ENCODE peak calls at places on chromosome 2, in seven cellular contexts. One of them, this sample, is unnamed. For H3K27me3, the result is how much of the 10 kb centered on the place peaks cover.

GRCh38 chr2:33583194-33583938 is 15.7 kb downstream of the FAM98A start:
- DNase-seq in lung: no peak
- DNase-seq in brain microvascular endothelial cell: peak
- DNase-seq in GM23338: peak
- DNase-seq in endothelial cell of umbilical vein: peak
- DNase-seq in HAP-1: peak
- DNase-seq in DND-41: peak
- DNase-seq in this sample: peak

GRCh38 chr2:100814453-100814852 is 5.5 kb upstream of the NPAS2 start:
- DNase-seq in lung: no peak
- DNase-seq in brain microvascular endothelial cell: no peak
- DNase-seq in GM23338: no peak
- DNase-seq in endothelial cell of umbilical vein: no peak
- DNase-seq in HAP-1: no peak
- DNase-seq in DND-41: no peak
- DNase-seq in this sample: no peak

GRCh38 chr2:45820048-45820447 is 168.6 kb downstream of the PRKCE start:
- DNase-seq in lung: no peak
- DNase-seq in brain microvascular endothelial cell: no peak
- DNase-seq in GM23338: no peak
- DNase-seq in endothelial cell of umbilical vein: no peak
- DNase-seq in HAP-1: no peak
- DNase-seq in DND-41: no peak
- DNase-seq in this sample: no peak

GRCh38 chr2:28343184-28343942 is 49.3 kb upstream of the FOSL2 start:
- DNase-seq in lung: no peak
- DNase-seq in brain microvascular endothelial cell: no peak
- DNase-seq in GM23338: no peak
- DNase-seq in endothelial cell of umbilical vein: peak
- DNase-seq in HAP-1: no peak
- DNase-seq in DND-41: no peak
- DNase-seq in this sample: no peak

GRCh38 chr2:212811036-212811805 is 272.6 kb upstream of the ERBB4 start:
- DNase-seq in lung: no peak
- DNase-seq in brain microvascular endothelial cell: no peak
- DNase-seq in GM23338: no peak
- DNase-seq in endothelial cell of umbilical vein: no peak
- DNase-seq in HAP-1: no peak
- DNase-seq in DND-41: no peak
- DNase-seq in this sample: no peak

GRCh38 chr2:46942143-46942526 is 26.5 kb upstream of the MCFD2 start:
- DNase-seq in lung: peak
- DNase-seq in brain microvascular endothelial cell: no peak
- DNase-seq in GM23338: no peak
- DNase-seq in endothelial cell of umbilical vein: peak
- DNase-seq in HAP-1: peak
- DNase-seq in DND-41: peak
- DNase-seq in this sample: peak

GRCh38 chr2:205563646-205564045 is 118.7 kb upstream of the NRP2 start:
- DNase-seq in lung: no peak
- DNase-seq in brain microvascular endothelial cell: no peak
- DNase-seq in GM23338: peak
- DNase-seq in endothelial cell of umbilical vein: no peak
- DNase-seq in HAP-1: peak
- DNase-seq in DND-41: no peak
- DNase-seq in this sample: peak

GRCh38 chr2:73000808-73001570 is 70.5 kb downstream of the SFXN5 start:
- DNase-seq in lung: peak
- DNase-seq in brain microvascular endothelial cell: no peak
- DNase-seq in GM23338: no peak
- DNase-seq in endothelial cell of umbilical vein: no peak
- DNase-seq in HAP-1: no peak
- DNase-seq in DND-41: no peak
- DNase-seq in this sample: no peak

GRCh38 chr2:12293868-12294267 is 422.9 kb upstream of the TRIB2 start:
- DNase-seq in lung: no peak
- DNase-seq in brain microvascular endothelial cell: no peak
- DNase-seq in GM23338: no peak
- DNase-seq in endothelial cell of umbilical vein: no peak
- DNase-seq in HAP-1: no peak
- DNase-seq in DND-41: no peak
- DNase-seq in this sample: no peak

GRCh38 chr2:231013820-231014219 is 17.9 kb downstream of the SPATA3 start:
- DNase-seq in lung: no peak
- DNase-seq in brain microvascular endothelial cell: no peak
- DNase-seq in GM23338: peak
- DNase-seq in endothelial cell of umbilical vein: no peak
- DNase-seq in HAP-1: no peak
- DNase-seq in DND-41: no peak
- DNase-seq in this sample: no peak
- H3K27me3 ChIP-seq in lung: under half
- H3K27me3 ChIP-seq in brain microvascular endothelial cell: under half
- H3K27me3 ChIP-seq in GM23338: under half
- H3K27me3 ChIP-seq in endothelial cell of umbilical vein: under half
- H3K27me3 ChIP-seq in HAP-1: under half
- H3K27me3 ChIP-seq in DND-41: under half
- H3K27me3 ChIP-seq in this sample: under half

DNA sequence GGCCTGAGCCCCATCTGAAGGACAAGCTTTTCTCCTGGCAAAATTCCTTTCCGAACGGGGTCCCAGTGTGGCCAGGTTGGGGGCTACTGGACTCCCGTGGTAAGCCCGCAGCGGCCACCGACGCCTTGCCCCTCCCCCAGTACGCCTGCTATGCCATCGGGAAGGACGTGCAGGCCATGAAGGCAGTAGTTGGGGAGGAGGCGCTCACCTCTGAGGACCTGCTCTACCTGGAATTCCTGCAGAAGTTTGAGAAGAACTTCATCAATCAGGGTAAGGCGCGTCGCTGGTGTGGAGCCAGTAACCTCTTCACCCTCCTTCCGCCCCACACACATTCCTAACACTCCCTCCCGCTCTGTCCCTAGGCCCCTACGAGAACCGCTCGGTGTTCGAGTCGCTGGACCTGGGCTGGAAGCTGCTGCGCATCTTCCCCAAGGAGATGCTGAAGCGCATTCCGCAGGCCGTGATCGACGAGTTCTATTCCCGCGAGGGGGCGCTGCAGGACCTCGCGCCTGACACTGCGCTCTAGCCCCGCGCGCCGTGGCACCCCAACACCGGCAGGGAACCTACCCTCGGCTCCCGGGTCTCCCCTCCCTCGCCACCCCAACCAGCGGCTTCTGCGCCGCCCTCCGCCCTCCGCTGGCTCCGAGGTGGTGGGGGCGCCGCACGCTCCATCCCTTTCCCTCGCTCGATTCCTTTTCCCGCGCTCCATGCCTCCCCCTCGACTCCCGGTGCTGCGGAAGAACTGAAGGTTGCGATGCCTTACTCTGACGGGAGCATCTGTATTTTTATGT is 13.6 kb upstream of the ANKRD53 start:
- DNase-seq in lung: peak
- DNase-seq in brain microvascular endothelial cell: no peak
- DNase-seq in GM23338: peak
- DNase-seq in endothelial cell of umbilical vein: peak
- DNase-seq in HAP-1: peak
- DNase-seq in DND-41: peak
- DNase-seq in this sample: peak
- H3K27me3 ChIP-seq in lung: under half
- H3K27me3 ChIP-seq in brain microvascular endothelial cell: under half
- H3K27me3 ChIP-seq in GM23338: half or more
- H3K27me3 ChIP-seq in endothelial cell of umbilical vein: under half
- H3K27me3 ChIP-seq in HAP-1: under half
- H3K27me3 ChIP-seq in DND-41: under half
- H3K27me3 ChIP-seq in this sample: under half

DNA sequence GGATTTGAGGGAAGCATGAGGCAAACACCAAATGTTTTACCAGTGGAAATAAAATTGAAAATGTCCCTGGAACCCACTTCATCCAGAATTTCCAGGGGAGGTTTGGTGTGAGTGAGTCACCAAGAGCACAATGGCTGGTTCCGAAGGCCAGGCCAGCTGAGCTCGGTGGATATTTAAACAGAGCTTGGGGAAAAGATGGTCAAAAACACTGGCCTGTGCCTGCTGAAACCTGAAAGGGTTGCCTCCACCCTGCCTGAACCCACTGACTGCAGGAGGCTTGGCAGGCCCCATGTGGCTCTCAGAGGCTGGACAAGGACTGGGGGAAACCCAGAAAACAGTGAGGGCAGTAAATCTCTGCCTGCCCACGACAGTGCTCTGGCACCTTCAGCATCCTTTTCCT is 93.9 kb downstream of the TTC32 start:
- DNase-seq in lung: no peak
- DNase-seq in brain microvascular endothelial cell: no peak
- DNase-seq in GM23338: no peak
- DNase-seq in endothelial cell of umbilical vein: no peak
- DNase-seq in HAP-1: no peak
- DNase-seq in DND-41: no peak
- DNase-seq in this sample: no peak
- H3K27me3 ChIP-seq in lung: under half
- H3K27me3 ChIP-seq in brain microvascular endothelial cell: under half
- H3K27me3 ChIP-seq in GM23338: under half
- H3K27me3 ChIP-seq in endothelial cell of umbilical vein: under half
- H3K27me3 ChIP-seq in HAP-1: under half
- H3K27me3 ChIP-seq in DND-41: under half
- H3K27me3 ChIP-seq in this sample: under half

GRCh38 chr2:111967018-111967417 is 68.6 kb downstream of the MERTK start:
- DNase-seq in lung: no peak
- DNase-seq in brain microvascular endothelial cell: no peak
- DNase-seq in GM23338: no peak
- DNase-seq in endothelial cell of umbilical vein: peak
- DNase-seq in HAP-1: no peak
- DNase-seq in DND-41: no peak
- DNase-seq in this sample: no peak
- H3K27me3 ChIP-seq in lung: under half
- H3K27me3 ChIP-seq in brain microvascular endothelial cell: under half
- H3K27me3 ChIP-seq in GM23338: under half
- H3K27me3 ChIP-seq in endothelial cell of umbilical vein: under half
- H3K27me3 ChIP-seq in HAP-1: under half
- H3K27me3 ChIP-seq in DND-41: under half
- H3K27me3 ChIP-seq in this sample: under half

GRCh38 chr2:237480988-237481387 is 6.1 kb upstream of the MLPH start:
- DNase-seq in lung: no peak
- DNase-seq in brain microvascular endothelial cell: no peak
- DNase-seq in GM23338: no peak
- DNase-seq in endothelial cell of umbilical vein: no peak
- DNase-seq in HAP-1: no peak
- DNase-seq in DND-41: no peak
- DNase-seq in this sample: no peak

GRCh38 chr2:237478095-237478494 is 9.0 kb upstream of the MLPH start:
- DNase-seq in lung: no peak
- DNase-seq in brain microvascular endothelial cell: no peak
- DNase-seq in GM23338: no peak
- DNase-seq in endothelial cell of umbilical vein: no peak
- DNase-seq in HAP-1: no peak
- DNase-seq in DND-41: no peak
- DNase-seq in this sample: no peak

GRCh38 chr2:237479747-237480146 is 7.3 kb upstream of the MLPH start:
- DNase-seq in lung: no peak
- DNase-seq in brain microvascular endothelial cell: no peak
- DNase-seq in GM23338: no peak
- DNase-seq in endothelial cell of umbilical vein: no peak
- DNase-seq in HAP-1: no peak
- DNase-seq in DND-41: no peak
- DNase-seq in this sample: no peak

GRCh38 chr2:237475704-237476107 is 11.3 kb upstream of the MLPH start:
- DNase-seq in lung: peak
- DNase-seq in brain microvascular endothelial cell: peak
- DNase-seq in GM23338: no peak
- DNase-seq in endothelial cell of umbilical vein: peak
- DNase-seq in HAP-1: no peak
- DNase-seq in DND-41: peak
- DNase-seq in this sample: no peak

GRCh38 chr2:237478969-237479368 is 8.1 kb upstream of the MLPH start:
- DNase-seq in lung: no peak
- DNase-seq in brain microvascular endothelial cell: no peak
- DNase-seq in GM23338: no peak
- DNase-seq in endothelial cell of umbilical vein: no peak
- DNase-seq in HAP-1: no peak
- DNase-seq in DND-41: no peak
- DNase-seq in this sample: no peak
- H3K27me3 ChIP-seq in lung: under half
- H3K27me3 ChIP-seq in brain microvascular endothelial cell: under half
- H3K27me3 ChIP-seq in GM23338: under half
- H3K27me3 ChIP-seq in endothelial cell of umbilical vein: half or more
- H3K27me3 ChIP-seq in HAP-1: under half
- H3K27me3 ChIP-seq in DND-41: under half
- H3K27me3 ChIP-seq in this sample: under half

DNA sequence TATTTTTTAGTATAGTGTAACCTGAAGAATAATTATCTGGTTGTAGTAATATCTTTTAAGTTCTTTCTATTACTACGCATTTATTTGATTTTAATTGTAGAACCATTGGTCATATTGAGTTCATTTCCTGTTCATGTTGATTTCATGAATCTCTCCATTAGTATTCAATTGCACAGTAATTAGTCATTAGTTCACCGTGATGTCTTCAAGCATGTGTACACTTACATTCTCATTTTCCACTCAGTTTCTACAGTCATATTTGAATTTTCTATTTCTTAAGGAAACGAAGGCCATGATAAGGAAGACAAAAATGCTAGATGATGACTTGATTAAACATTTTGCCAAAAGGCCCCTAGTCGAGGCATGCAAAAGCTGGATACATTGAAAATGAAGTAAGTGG is 333.7 kb upstream of the FANCL start:
- DNase-seq in lung: no peak
- DNase-seq in brain microvascular endothelial cell: no peak
- DNase-seq in GM23338: no peak
- DNase-seq in endothelial cell of umbilical vein: peak
- DNase-seq in HAP-1: no peak
- DNase-seq in DND-41: no peak
- DNase-seq in this sample: no peak
- H3K27me3 ChIP-seq in lung: under half
- H3K27me3 ChIP-seq in brain microvascular endothelial cell: under half
- H3K27me3 ChIP-seq in GM23338: under half
- H3K27me3 ChIP-seq in endothelial cell of umbilical vein: under half
- H3K27me3 ChIP-seq in HAP-1: under half
- H3K27me3 ChIP-seq in DND-41: under half
- H3K27me3 ChIP-seq in this sample: under half

GRCh38 chr2:85775406-85776381 is 21.9 kb downstream of the ATOH8 start:
- DNase-seq in lung: no peak
- DNase-seq in brain microvascular endothelial cell: no peak
- DNase-seq in GM23338: no peak
- DNase-seq in endothelial cell of umbilical vein: no peak
- DNase-seq in HAP-1: no peak
- DNase-seq in DND-41: no peak
- DNase-seq in this sample: no peak
- H3K27me3 ChIP-seq in lung: under half
- H3K27me3 ChIP-seq in brain microvascular endothelial cell: under half
- H3K27me3 ChIP-seq in GM23338: under half
- H3K27me3 ChIP-seq in endothelial cell of umbilical vein: under half
- H3K27me3 ChIP-seq in HAP-1: under half
- H3K27me3 ChIP-seq in DND-41: under half
- H3K27me3 ChIP-seq in this sample: under half